ENCODE peak calls at places on chromosome 6, in seven cellular contexts. One of them, this sample, is unnamed.
A peak's percentile ranks its signal among the peaks of the same experiment; 100 is the strongest.

GRCh38 chr6:127385668-127386385 is 42.4 kb upstream of the ECHDC1 start:
- DNase-seq in HFF-Myc: no peak
- DNase-seq in PC-9: no peak
- DNase-seq in BJ: no peak
- DNase-seq in GM12865: no peak
- DNase-seq in Panc1: no peak
- DNase-seq in fibroblast of villous mesenchyme: peak; percentile 56
- DNase-seq in this sample: no peak

GRCh38 chr6:31834704-31835375 is 7.3 kb downstream of the HSPA1B start:
- DNase-seq in Panc1: no peak
- DNase-seq in fibroblast of villous mesenchyme: no peak
- DNase-seq in GM12865: peak; percentile 87
- DNase-seq in PC-9: no peak
- DNase-seq in HFF-Myc: no peak
- DNase-seq in BJ: no peak
- DNase-seq in this sample: no peak

GRCh38 chr6:107443066-107443903 is 16.1 kb downstream of the PDSS2 start:
- DNase-seq in HFF-Myc: no peak
- DNase-seq in PC-9: no peak
- DNase-seq in GM12865: no peak
- DNase-seq in fibroblast of villous mesenchyme: peak; percentile 14
- DNase-seq in BJ: no peak
- DNase-seq in Panc1: no peak
- DNase-seq in this sample: no peak

GRCh38 chr6:26394289-26394688 is 7.8 kb upstream of the BTN3A1 start:
- DNase-seq in HFF-Myc: no peak
- DNase-seq in Panc1: no peak
- DNase-seq in PC-9: peak; percentile 65
- DNase-seq in fibroblast of villous mesenchyme: peak; percentile 59
- DNase-seq in BJ: no peak
- DNase-seq in GM12865: no peak
- DNase-seq in this sample: no peak

GRCh38 chr6:13454286-13455221 is 32.8 kb downstream of the GFOD1 start:
- DNase-seq in fibroblast of villous mesenchyme: peak; percentile 85
- DNase-seq in PC-9: no peak
- DNase-seq in HFF-Myc: no peak
- DNase-seq in BJ: no peak
- DNase-seq in Panc1: no peak
- DNase-seq in GM12865: peak; percentile 57
- DNase-seq in this sample: no peak

GRCh38 chr6:38725414-38726183 is 10.5 kb downstream of the DNAH8 start:
- DNase-seq in GM12865: peak; percentile 48
- DNase-seq in fibroblast of villous mesenchyme: peak; percentile 26
- DNase-seq in Panc1: no peak
- DNase-seq in PC-9: no peak
- DNase-seq in BJ: no peak
- DNase-seq in HFF-Myc: no peak
- DNase-seq in this sample: no peak

GRCh38 chr6:144661101-144661806 is 376.1 kb downstream of the UTRN start:
- DNase-seq in PC-9: no peak
- DNase-seq in fibroblast of villous mesenchyme: no peak
- DNase-seq in Panc1: no peak
- DNase-seq in GM12865: no peak
- DNase-seq in BJ: no peak
- DNase-seq in HFF-Myc: no peak
- DNase-seq in this sample: peak; percentile 14

GRCh38 chr6:113630738-113631535 is 226.2 kb upstream of the MARCKS start:
- DNase-seq in fibroblast of villous mesenchyme: peak; percentile 64
- DNase-seq in Panc1: no peak
- DNase-seq in PC-9: no peak
- DNase-seq in HFF-Myc: no peak
- DNase-seq in BJ: no peak
- DNase-seq in GM12865: peak; percentile 96
- DNase-seq in this sample: peak; percentile 70

GRCh38 chr6:46983007-46983411 is 59.1 kb downstream of the ADGRF1 start:
- DNase-seq in GM12865: no peak
- DNase-seq in BJ: peak; percentile 74
- DNase-seq in fibroblast of villous mesenchyme: peak; percentile 36
- DNase-seq in HFF-Myc: peak; percentile 7
- DNase-seq in Panc1: peak; percentile 51
- DNase-seq in PC-9: peak; percentile 14
- DNase-seq in this sample: no peak

GRCh38 chr6:74343804-74344203 is 647.8 kb downstream of the CD109 start:
- DNase-seq in BJ: no peak
- DNase-seq in Panc1: no peak
- DNase-seq in HFF-Myc: no peak
- DNase-seq in PC-9: no peak
- DNase-seq in GM12865: peak; percentile 1
- DNase-seq in fibroblast of villous mesenchyme: no peak
- DNase-seq in this sample: no peak

GRCh38 chr6:120805267-120805666 is 529.0 kb downstream of the TBC1D32 start:
- DNase-seq in fibroblast of villous mesenchyme: no peak
- DNase-seq in PC-9: no peak
- DNase-seq in HFF-Myc: no peak
- DNase-seq in BJ: no peak
- DNase-seq in Panc1: no peak
- DNase-seq in GM12865: no peak
- DNase-seq in this sample: peak; percentile 5

GRCh38 chr6:18126116-18126515 is 3.6 kb upstream of the NHLRC1 start:
- DNase-seq in BJ: no peak
- DNase-seq in Panc1: no peak
- DNase-seq in PC-9: no peak
- DNase-seq in fibroblast of villous mesenchyme: peak; percentile 14
- DNase-seq in GM12865: no peak
- DNase-seq in HFF-Myc: peak; percentile 11
- DNase-seq in this sample: no peak

GRCh38 chr6:104955927-104956662 is 812 bp upstream of the LIN28B start:
- DNase-seq in GM12865: no peak
- DNase-seq in BJ: no peak
- DNase-seq in PC-9: no peak
- DNase-seq in fibroblast of villous mesenchyme: no peak
- DNase-seq in HFF-Myc: no peak
- DNase-seq in Panc1: no peak
- DNase-seq in this sample: no peak

GRCh38 chr6:44367686-44368085 is 19.8 kb upstream of the CDC5L start:
- DNase-seq in Panc1: no peak
- DNase-seq in GM12865: no peak
- DNase-seq in fibroblast of villous mesenchyme: no peak
- DNase-seq in PC-9: no peak
- DNase-seq in HFF-Myc: no peak
- DNase-seq in BJ: no peak
- DNase-seq in this sample: no peak

GRCh38 chr6:139370047-139370706 is 4.3 kb downstream of the CITED2 start:
- DNase-seq in PC-9: peak; percentile 2
- DNase-seq in GM12865: peak; percentile 21
- DNase-seq in HFF-Myc: peak; percentile 72
- DNase-seq in BJ: peak; percentile 69
- DNase-seq in fibroblast of villous mesenchyme: peak; percentile 99
- DNase-seq in Panc1: no peak
- DNase-seq in this sample: no peak

GRCh38 chr6:29995346-29995777 is 53.0 kb downstream of the HLA-A start:
- DNase-seq in HFF-Myc: no peak
- DNase-seq in GM12865: no peak
- DNase-seq in Panc1: no peak
- DNase-seq in BJ: no peak
- DNase-seq in fibroblast of villous mesenchyme: no peak
- DNase-seq in PC-9: no peak
- DNase-seq in this sample: peak; percentile 34

GRCh38 chr6:112252571-112253504 is 1.5 kb downstream of the LAMA4 start:
- DNase-seq in Panc1: no peak
- DNase-seq in GM12865: no peak
- DNase-seq in PC-9: peak; percentile 8
- DNase-seq in HFF-Myc: no peak
- DNase-seq in BJ: no peak
- DNase-seq in fibroblast of villous mesenchyme: no peak
- DNase-seq in this sample: no peak

GRCh38 chr6:54206510-54206909 is 95.3 kb downstream of the MLIP start:
- DNase-seq in Panc1: no peak
- DNase-seq in PC-9: no peak
- DNase-seq in fibroblast of villous mesenchyme: no peak
- DNase-seq in GM12865: no peak
- DNase-seq in HFF-Myc: no peak
- DNase-seq in BJ: no peak
- DNase-seq in this sample: no peak

GRCh38 chr6:30129270-30129669 is 6.7 kb upstream of the TRIM40 start:
- DNase-seq in BJ: no peak
- DNase-seq in fibroblast of villous mesenchyme: no peak
- DNase-seq in PC-9: no peak
- DNase-seq in Panc1: no peak
- DNase-seq in GM12865: no peak
- DNase-seq in HFF-Myc: no peak
- DNase-seq in this sample: no peak

GRCh38 chr6:52664991-52665686 is 5.8 kb upstream of the TMEM14A start:
- DNase-seq in PC-9: no peak
- DNase-seq in HFF-Myc: no peak
- DNase-seq in BJ: no peak
- DNase-seq in fibroblast of villous mesenchyme: no peak
- DNase-seq in Panc1: no peak
- DNase-seq in GM12865: no peak
- DNase-seq in this sample: no peak

GRCh38 chr6:52662031-52662430 is 8.9 kb upstream of the TMEM14A start:
- DNase-seq in fibroblast of villous mesenchyme: no peak
- DNase-seq in GM12865: no peak
- DNase-seq in Panc1: no peak
- DNase-seq in HFF-Myc: no peak
- DNase-seq in BJ: no peak
- DNase-seq in PC-9: no peak
- DNase-seq in this sample: no peak

GRCh38 chr6:52664185-52664990 is 6.5 kb upstream of the TMEM14A start:
- DNase-seq in fibroblast of villous mesenchyme: peak; percentile 94
- DNase-seq in HFF-Myc: peak; percentile 93
- DNase-seq in GM12865: peak; percentile 97
- DNase-seq in BJ: peak; percentile 66
- DNase-seq in Panc1: peak; percentile 80
- DNase-seq in PC-9: peak; percentile 86
- DNase-seq in this sample: peak; percentile 82

GRCh38 chr6:52663120-52663934 is 7.6 kb upstream of the TMEM14A start:
- DNase-seq in PC-9: peak; percentile 47
- DNase-seq in BJ: peak; percentile 29
- DNase-seq in Panc1: no peak
- DNase-seq in HFF-Myc: peak; percentile 79
- DNase-seq in GM12865: peak; percentile 88
- DNase-seq in fibroblast of villous mesenchyme: peak; percentile 84
- DNase-seq in this sample: no peak

GRCh38 chr6:52663935-52664184 is 7.1 kb upstream of the TMEM14A start:
- DNase-seq in fibroblast of villous mesenchyme: no peak
- DNase-seq in HFF-Myc: no peak
- DNase-seq in Panc1: no peak
- DNase-seq in GM12865: no peak
- DNase-seq in BJ: no peak
- DNase-seq in PC-9: no peak
- DNase-seq in this sample: no peak
- TF ChIP-seq CTCF in fibroblast of villous mesenchyme: no peak
- TF ChIP-seq CTCF in HFF-Myc: no peak
- TF ChIP-seq CTCF in Panc1: peak; percentile 48
- TF ChIP-seq CTCF in GM12865: no peak
- TF ChIP-seq CTCF in BJ: no peak
- TF ChIP-seq CTCF in PC-9: peak; percentile 40
- TF ChIP-seq CTCF in this sample: no peak

GRCh38 chr6:76684881-76685280 is 612.4 kb upstream of the IMPG1 start:
- DNase-seq in HFF-Myc: no peak
- DNase-seq in GM12865: no peak
- DNase-seq in BJ: no peak
- DNase-seq in fibroblast of villous mesenchyme: peak; percentile 8
- DNase-seq in Panc1: no peak
- DNase-seq in PC-9: no peak
- DNase-seq in this sample: no peak
- TF ChIP-seq CTCF in HFF-Myc: no peak
- TF ChIP-seq CTCF in GM12865: no peak
- TF ChIP-seq CTCF in BJ: no peak
- TF ChIP-seq CTCF in fibroblast of villous mesenchyme: no peak
- TF ChIP-seq CTCF in Panc1: peak; percentile 29
- TF ChIP-seq CTCF in PC-9: no peak
- TF ChIP-seq CTCF in this sample: no peak

GRCh38 chr6:157873735-157874344 is 50.8 kb downstream of the SNX9 start:
- DNase-seq in fibroblast of villous mesenchyme: peak; percentile 73
- DNase-seq in PC-9: peak; percentile 65
- DNase-seq in HFF-Myc: peak; percentile 27
- DNase-seq in GM12865: peak; percentile 85
- DNase-seq in Panc1: peak; percentile 48
- DNase-seq in BJ: no peak
- DNase-seq in this sample: peak; percentile 9
- TF ChIP-seq CTCF in fibroblast of villous mesenchyme: peak; percentile 90
- TF ChIP-seq CTCF in PC-9: peak; percentile 87
- TF ChIP-seq CTCF in HFF-Myc: peak; percentile 93
- TF ChIP-seq CTCF in GM12865: peak; percentile 85
- TF ChIP-seq CTCF in Panc1: peak; percentile 91
- TF ChIP-seq CTCF in BJ: peak; percentile 86
- TF ChIP-seq CTCF in this sample: peak; percentile 82

DNA sequence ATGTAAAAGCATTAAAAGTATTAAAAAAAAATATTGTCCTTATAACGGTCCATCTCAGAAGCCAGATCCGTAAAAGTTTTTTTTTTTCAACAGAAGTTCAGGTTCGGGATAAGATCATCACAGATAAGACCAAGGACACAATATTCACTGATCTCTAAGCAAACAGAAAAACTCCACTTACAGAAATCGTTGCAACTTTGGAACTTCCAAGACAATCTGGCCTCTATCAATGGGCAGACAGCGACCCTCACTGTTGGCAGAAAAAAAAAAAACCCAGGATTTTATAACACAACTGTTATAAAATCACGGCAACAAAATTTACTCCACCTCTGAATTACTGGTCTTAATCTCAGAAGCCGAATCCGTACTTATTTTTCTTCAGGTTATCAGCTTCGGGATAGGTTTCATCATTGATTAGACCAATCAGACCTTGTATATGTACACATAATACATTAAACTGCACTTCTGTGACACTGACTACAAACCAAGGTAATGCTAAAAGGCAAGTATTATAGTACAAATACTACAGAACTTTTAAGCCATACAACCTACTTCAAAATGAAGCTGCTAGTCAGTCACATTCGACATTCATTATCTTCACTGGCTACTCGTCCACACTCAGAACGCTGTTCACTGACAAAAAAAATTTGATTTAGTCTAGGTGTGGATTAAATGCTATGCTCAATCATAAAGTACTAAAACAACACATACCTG is 34.7 kb upstream of the SYNCRIP start:
- DNase-seq in GM12865: peak; percentile 25
- DNase-seq in PC-9: no peak
- DNase-seq in Panc1: no peak
- DNase-seq in HFF-Myc: no peak
- DNase-seq in BJ: no peak
- DNase-seq in fibroblast of villous mesenchyme: peak; percentile 52
- DNase-seq in this sample: no peak
- TF ChIP-seq CTCF in GM12865: no peak
- TF ChIP-seq CTCF in PC-9: peak; percentile 29
- TF ChIP-seq CTCF in Panc1: no peak
- TF ChIP-seq CTCF in HFF-Myc: no peak
- TF ChIP-seq CTCF in BJ: peak; percentile 22
- TF ChIP-seq CTCF in fibroblast of villous mesenchyme: peak; percentile 17
- TF ChIP-seq CTCF in this sample: no peak

DNA sequence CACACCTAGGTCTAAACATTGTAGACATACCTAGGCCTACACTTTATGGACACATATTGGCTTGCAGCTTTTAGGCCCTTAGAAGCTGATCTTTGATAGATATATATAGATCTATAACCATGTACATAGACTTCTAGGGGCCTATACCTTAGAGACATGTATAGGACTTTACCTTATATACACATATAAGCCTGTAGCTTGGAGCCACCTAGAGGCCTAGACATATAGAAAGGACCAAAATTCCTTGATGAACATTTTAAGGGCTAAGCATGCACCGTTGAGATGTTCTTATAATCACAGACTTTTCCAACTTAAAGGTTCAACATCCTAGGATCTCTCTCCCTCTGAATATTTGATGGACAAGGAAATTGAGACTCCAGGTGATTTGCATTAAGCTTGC is 371.7 kb upstream of the SASH1 start:
- DNase-seq in PC-9: no peak
- DNase-seq in HFF-Myc: no peak
- DNase-seq in Panc1: no peak
- DNase-seq in BJ: no peak
- DNase-seq in fibroblast of villous mesenchyme: peak; percentile 23
- DNase-seq in GM12865: no peak
- DNase-seq in this sample: no peak
- TF ChIP-seq CTCF in PC-9: no peak
- TF ChIP-seq CTCF in HFF-Myc: peak; percentile 23
- TF ChIP-seq CTCF in Panc1: peak; percentile 29
- TF ChIP-seq CTCF in BJ: peak; percentile 6
- TF ChIP-seq CTCF in fibroblast of villous mesenchyme: peak; percentile 43
- TF ChIP-seq CTCF in GM12865: peak; percentile 18
- TF ChIP-seq CTCF in this sample: no peak

This sample was measured in kidney epithelial cell.